ENCODE peak calls at places on chromosomes 5 and 9, in nine cellular contexts. One of them, this sample, is unnamed.

GRCh38 chr5:569358-569867 is 42.7 kb upstream of the CEP72 start:
- DNase-seq in progenitor cell of endocrine pancreas: no peak
- DNase-seq in cardiac fibroblast: no peak
- DNase-seq in aorta: peak; percentile 54
- DNase-seq in anterior cingulate cortex: no peak
- DNase-seq in SK-MEL-5: no peak
- DNase-seq in frontal cortex: no peak
- DNase-seq in heart left ventricle: no peak
- DNase-seq in lower leg skin: no peak
- DNase-seq in this sample: no peak

GRCh38 chr5:178786859-178787499 is 56.5 kb upstream of the ZNF354A start:
- DNase-seq in aorta: peak; percentile 38
- DNase-seq in lower leg skin: no peak
- DNase-seq in cardiac fibroblast: peak; percentile 80
- DNase-seq in frontal cortex: no peak
- DNase-seq in SK-MEL-5: no peak
- DNase-seq in anterior cingulate cortex: no peak
- DNase-seq in progenitor cell of endocrine pancreas: no peak
- DNase-seq in heart left ventricle: no peak
- DNase-seq in this sample: no peak

GRCh38 chr9:8730618-8731017 is 931.0 kb upstream of the DMAC1 start:
- DNase-seq in aorta: no peak
- DNase-seq in progenitor cell of endocrine pancreas: no peak
- DNase-seq in frontal cortex: no peak
- DNase-seq in cardiac fibroblast: no peak
- DNase-seq in lower leg skin: no peak
- DNase-seq in heart left ventricle: no peak
- DNase-seq in SK-MEL-5: no peak
- DNase-seq in anterior cingulate cortex: no peak
- DNase-seq in this sample: no peak

GRCh38 chr5:59038169-59039002 is 455.5 kb downstream of the RAB3C start:
- DNase-seq in SK-MEL-5: no peak
- DNase-seq in anterior cingulate cortex: no peak
- DNase-seq in heart left ventricle: peak; percentile 24
- DNase-seq in lower leg skin: no peak
- DNase-seq in cardiac fibroblast: peak; percentile 31
- DNase-seq in frontal cortex: no peak
- DNase-seq in aorta: no peak
- DNase-seq in progenitor cell of endocrine pancreas: no peak
- DNase-seq in this sample: peak; percentile 79

GRCh38 chr5:177980776-177981175 is 15.3 kb downstream of the PROP1 start:
- DNase-seq in aorta: no peak
- DNase-seq in lower leg skin: no peak
- DNase-seq in anterior cingulate cortex: no peak
- DNase-seq in heart left ventricle: no peak
- DNase-seq in cardiac fibroblast: no peak
- DNase-seq in progenitor cell of endocrine pancreas: no peak
- DNase-seq in SK-MEL-5: no peak
- DNase-seq in frontal cortex: peak; percentile 46
- DNase-seq in this sample: no peak

GRCh38 chr5:158522761-158523160 is 577.0 kb downstream of the EBF1 start:
- DNase-seq in progenitor cell of endocrine pancreas: no peak
- DNase-seq in SK-MEL-5: no peak
- DNase-seq in anterior cingulate cortex: no peak
- DNase-seq in lower leg skin: peak; percentile 36
- DNase-seq in cardiac fibroblast: no peak
- DNase-seq in frontal cortex: no peak
- DNase-seq in aorta: no peak
- DNase-seq in heart left ventricle: peak; percentile 63
- DNase-seq in this sample: no peak

GRCh38 chr9:36401179-36401740 is 1.2 kb upstream of the RNF38 start:
- DNase-seq in frontal cortex: peak; percentile 90
- DNase-seq in lower leg skin: no peak
- DNase-seq in heart left ventricle: no peak
- DNase-seq in SK-MEL-5: peak; percentile 60
- DNase-seq in aorta: no peak
- DNase-seq in cardiac fibroblast: peak; percentile 80
- DNase-seq in progenitor cell of endocrine pancreas: no peak
- DNase-seq in anterior cingulate cortex: peak; percentile 62
- DNase-seq in this sample: no peak

GRCh38 chr9:2215941-2216441 is 200.8 kb downstream of the SMARCA2 start:
- DNase-seq in SK-MEL-5: no peak
- DNase-seq in progenitor cell of endocrine pancreas: no peak
- DNase-seq in cardiac fibroblast: no peak
- DNase-seq in lower leg skin: no peak
- DNase-seq in heart left ventricle: no peak
- DNase-seq in anterior cingulate cortex: no peak
- DNase-seq in frontal cortex: no peak
- DNase-seq in aorta: no peak
- DNase-seq in this sample: no peak

GRCh38 chr5:32076699-32077695 is 97.1 kb downstream of the GOLPH3 start:
- DNase-seq in heart left ventricle: peak; percentile 67
- DNase-seq in frontal cortex: no peak
- DNase-seq in aorta: no peak
- DNase-seq in progenitor cell of endocrine pancreas: no peak
- DNase-seq in anterior cingulate cortex: no peak
- DNase-seq in cardiac fibroblast: peak; percentile 81
- DNase-seq in lower leg skin: peak; percentile 48
- DNase-seq in SK-MEL-5: peak; percentile 77
- DNase-seq in this sample: no peak

GRCh38 chr5:169229342-169229892 is 71.5 kb downstream of the SLIT3 start:
- DNase-seq in aorta: no peak
- DNase-seq in heart left ventricle: no peak
- DNase-seq in anterior cingulate cortex: no peak
- DNase-seq in progenitor cell of endocrine pancreas: no peak
- DNase-seq in frontal cortex: no peak
- DNase-seq in cardiac fibroblast: no peak
- DNase-seq in SK-MEL-5: no peak
- DNase-seq in lower leg skin: no peak
- DNase-seq in this sample: no peak

GRCh38 chr5:67561145-67561932 is 364.7 kb upstream of the CD180 start:
- DNase-seq in lower leg skin: no peak
- DNase-seq in aorta: no peak
- DNase-seq in anterior cingulate cortex: no peak
- DNase-seq in SK-MEL-5: peak; percentile 27
- DNase-seq in cardiac fibroblast: peak; percentile 36
- DNase-seq in progenitor cell of endocrine pancreas: no peak
- DNase-seq in heart left ventricle: no peak
- DNase-seq in frontal cortex: no peak
- DNase-seq in this sample: no peak